ENCODE peak calls at places on chromosomes 13 and 19, in six cellular contexts. One of them, this sample, is unnamed.

GRCh38 chr13:37070956-37071355 is 11.5 kb upstream of the SUPT20H start:
- DNase-seq in GM12878: no peak
- DNase-seq in PC-3: no peak
- DNase-seq in mammary epithelial cell: no peak
- DNase-seq in Karpas-422: no peak
- DNase-seq in H9: no peak
- DNase-seq in this sample: no peak

GRCh38 chr13:21012841-21013681 is 48.3 kb downstream of the LATS2 start:
- DNase-seq in GM12878: no peak
- DNase-seq in PC-3: no peak
- DNase-seq in mammary epithelial cell: no peak
- DNase-seq in Karpas-422: no peak
- DNase-seq in H9: no peak
- DNase-seq in this sample: peak; percentile 49

GRCh38 chr19:8626823-8627222 is 3.6 kb upstream of the NFILZ start:
- DNase-seq in GM12878: no peak
- DNase-seq in PC-3: no peak
- DNase-seq in mammary epithelial cell: no peak
- DNase-seq in Karpas-422: no peak
- DNase-seq in H9: no peak
- DNase-seq in this sample: no peak

GRCh38 chr19:4657835-4658234 is 12.3 kb downstream of the MYDGF start:
- DNase-seq in GM12878: no peak
- DNase-seq in PC-3: no peak
- DNase-seq in mammary epithelial cell: no peak
- DNase-seq in Karpas-422: no peak
- DNase-seq in H9: no peak
- DNase-seq in this sample: no peak

GRCh38 chr13:23701646-23702045 is 131.4 kb downstream of the TNFRSF19 start:
- DNase-seq in GM12878: no peak
- DNase-seq in PC-3: no peak
- DNase-seq in mammary epithelial cell: no peak
- DNase-seq in Karpas-422: no peak
- DNase-seq in H9: no peak
- DNase-seq in this sample: peak; percentile 65

GRCh38 chr19:18046066-18046718 is 38.2 kb downstream of the ARRDC2 start:
- DNase-seq in GM12878: no peak
- DNase-seq in PC-3: peak; percentile 92
- DNase-seq in mammary epithelial cell: peak; percentile 83
- DNase-seq in Karpas-422: no peak
- DNase-seq in H9: no peak
- DNase-seq in this sample: peak; percentile 50

GRCh38 chr13:31725841-31726240 is 13.5 kb upstream of the RXFP2 start:
- DNase-seq in GM12878: no peak
- DNase-seq in PC-3: peak; percentile 15
- DNase-seq in mammary epithelial cell: no peak
- DNase-seq in Karpas-422: peak; percentile 17
- DNase-seq in H9: no peak
- DNase-seq in this sample: peak; percentile 25

GRCh38 chr19:6249296-6249695 is 30.5 kb downstream of the MLLT1 start:
- DNase-seq in GM12878: no peak
- DNase-seq in PC-3: no peak
- DNase-seq in mammary epithelial cell: no peak
- DNase-seq in Karpas-422: no peak
- DNase-seq in H9: no peak
- DNase-seq in this sample: no peak

GRCh38 chr19:1756264-1756663 is 3.0 kb downstream of the ONECUT3 start:
- DNase-seq in GM12878: no peak
- DNase-seq in PC-3: peak; percentile 42
- DNase-seq in mammary epithelial cell: no peak
- DNase-seq in Karpas-422: no peak
- DNase-seq in H9: no peak
- DNase-seq in this sample: no peak

GRCh38 chr13:64078480-64078936 is 2662.9 kb upstream of the PCDH20 start:
- DNase-seq in GM12878: no peak
- DNase-seq in PC-3: no peak
- DNase-seq in mammary epithelial cell: no peak
- DNase-seq in Karpas-422: no peak
- DNase-seq in H9: no peak
- DNase-seq in this sample: no peak

GRCh38 chr13:84470528-84470927 is 588.3 kb upstream of the SLITRK1 start:
- DNase-seq in GM12878: no peak
- DNase-seq in PC-3: no peak
- DNase-seq in mammary epithelial cell: no peak
- DNase-seq in Karpas-422: no peak
- DNase-seq in H9: no peak
- DNase-seq in this sample: no peak

GRCh38 chr19:40387151-40387550 is 2.8 kb downstream of the HIPK4 start:
- DNase-seq in GM12878: no peak
- DNase-seq in PC-3: no peak
- DNase-seq in mammary epithelial cell: no peak
- DNase-seq in Karpas-422: no peak
- DNase-seq in H9: no peak
- DNase-seq in this sample: no peak

GRCh38 chr13:25963681-25964080 is 88.1 kb downstream of the SHISA2 start:
- DNase-seq in GM12878: no peak
- DNase-seq in PC-3: peak; percentile 68
- DNase-seq in mammary epithelial cell: peak; percentile 6
- DNase-seq in Karpas-422: no peak
- DNase-seq in H9: no peak
- DNase-seq in this sample: peak; percentile 17

GRCh38 chr19:5038631-5039271 is 69.8 kb downstream of the KDM4B start:
- DNase-seq in GM12878: no peak
- DNase-seq in PC-3: peak; percentile 56
- DNase-seq in mammary epithelial cell: no peak
- DNase-seq in Karpas-422: peak; percentile 82
- DNase-seq in H9: peak; percentile 56
- DNase-seq in this sample: peak; percentile 27

GRCh38 chr19:34126966-34127365 is 45.3 kb upstream of the LSM14A start:
- DNase-seq in GM12878: no peak
- DNase-seq in PC-3: no peak
- DNase-seq in mammary epithelial cell: no peak
- DNase-seq in Karpas-422: no peak
- DNase-seq in H9: no peak
- DNase-seq in this sample: no peak

GRCh38 chr13:103157434-103158145 is 91.4 kb upstream of the SLC10A2 start:
- DNase-seq in GM12878: no peak
- DNase-seq in PC-3: no peak
- DNase-seq in mammary epithelial cell: no peak
- DNase-seq in Karpas-422: no peak
- DNase-seq in H9: no peak
- DNase-seq in this sample: no peak

GRCh38 chr19:19523177-19523576 is 5.5 kb upstream of the YJEFN3 start:
- DNase-seq in GM12878: no peak
- DNase-seq in PC-3: no peak
- DNase-seq in mammary epithelial cell: no peak
- DNase-seq in Karpas-422: no peak
- DNase-seq in H9: no peak
- DNase-seq in this sample: no peak

GRCh38 chr19:19525611-19526380 is 2.9 kb upstream of the YJEFN3 start:
- DNase-seq in GM12878: no peak
- DNase-seq in PC-3: no peak
- DNase-seq in mammary epithelial cell: no peak
- DNase-seq in Karpas-422: peak; percentile 61
- DNase-seq in H9: no peak
- DNase-seq in this sample: no peak

GRCh38 chr19:19524053-19524452 is 4.7 kb upstream of the YJEFN3 start:
- DNase-seq in GM12878: no peak
- DNase-seq in PC-3: no peak
- DNase-seq in mammary epithelial cell: no peak
- DNase-seq in Karpas-422: peak; percentile 85
- DNase-seq in H9: no peak
- DNase-seq in this sample: no peak

GRCh38 chr19:19517235-19517619 is 1.2 kb downstream of the NDUFA13 start:
- DNase-seq in GM12878: no peak
- DNase-seq in PC-3: no peak
- DNase-seq in mammary epithelial cell: no peak
- DNase-seq in Karpas-422: no peak
- DNase-seq in H9: no peak
- DNase-seq in this sample: no peak

GRCh38 chr19:19520989-19521388 is 5.0 kb downstream of the NDUFA13 start:
- DNase-seq in GM12878: no peak
- DNase-seq in PC-3: no peak
- DNase-seq in mammary epithelial cell: no peak
- DNase-seq in Karpas-422: no peak
- DNase-seq in H9: no peak
- DNase-seq in this sample: no peak
- H3K4me2 ChIP-seq in GM12878: no peak overlapping the region
- H3K4me2 ChIP-seq in PC-3: no peak overlapping the region
- H3K4me2 ChIP-seq in mammary epithelial cell: no peak overlapping the region
- H3K4me2 ChIP-seq in Karpas-422: no peak overlapping the region
- H3K4me2 ChIP-seq in H9: no peak overlapping the region
- H3K4me2 ChIP-seq in this sample: no peak overlapping the region

GRCh38 chr13:42495256-42495655 is 78.7 kb upstream of the TNFSF11 start:
- DNase-seq in GM12878: no peak
- DNase-seq in PC-3: peak; percentile 43
- DNase-seq in mammary epithelial cell: peak; percentile 65
- DNase-seq in Karpas-422: no peak
- DNase-seq in H9: no peak
- DNase-seq in this sample: no peak
- H3K4me2 ChIP-seq in GM12878: no peak overlapping the region
- H3K4me2 ChIP-seq in PC-3: no peak overlapping the region
- H3K4me2 ChIP-seq in mammary epithelial cell: no peak overlapping the region
- H3K4me2 ChIP-seq in Karpas-422: no peak overlapping the region
- H3K4me2 ChIP-seq in H9: no peak overlapping the region
- H3K4me2 ChIP-seq in this sample: no peak overlapping the region

GRCh38 chr13:29427937-29428309 is 167.6 kb downstream of the SLC7A1 start:
- DNase-seq in GM12878: no peak
- DNase-seq in PC-3: no peak
- DNase-seq in mammary epithelial cell: no peak
- DNase-seq in Karpas-422: no peak
- DNase-seq in H9: no peak
- DNase-seq in this sample: no peak

GRCh38 chr13:29428992-29429315 is 166.5 kb downstream of the SLC7A1 start:
- DNase-seq in GM12878: no peak
- DNase-seq in PC-3: no peak
- DNase-seq in mammary epithelial cell: no peak
- DNase-seq in Karpas-422: no peak
- DNase-seq in H9: no peak
- DNase-seq in this sample: no peak

GRCh38 chr13:29423050-29423449 is 172.4 kb downstream of the SLC7A1 start:
- DNase-seq in GM12878: no peak
- DNase-seq in PC-3: no peak
- DNase-seq in mammary epithelial cell: no peak
- DNase-seq in Karpas-422: no peak
- DNase-seq in H9: no peak
- DNase-seq in this sample: no peak

GRCh38 chr13:29429496-29429895 is 166.0 kb downstream of the SLC7A1 start:
- DNase-seq in GM12878: no peak
- DNase-seq in PC-3: no peak
- DNase-seq in mammary epithelial cell: no peak
- DNase-seq in Karpas-422: no peak
- DNase-seq in H9: no peak
- DNase-seq in this sample: no peak

DNA sequence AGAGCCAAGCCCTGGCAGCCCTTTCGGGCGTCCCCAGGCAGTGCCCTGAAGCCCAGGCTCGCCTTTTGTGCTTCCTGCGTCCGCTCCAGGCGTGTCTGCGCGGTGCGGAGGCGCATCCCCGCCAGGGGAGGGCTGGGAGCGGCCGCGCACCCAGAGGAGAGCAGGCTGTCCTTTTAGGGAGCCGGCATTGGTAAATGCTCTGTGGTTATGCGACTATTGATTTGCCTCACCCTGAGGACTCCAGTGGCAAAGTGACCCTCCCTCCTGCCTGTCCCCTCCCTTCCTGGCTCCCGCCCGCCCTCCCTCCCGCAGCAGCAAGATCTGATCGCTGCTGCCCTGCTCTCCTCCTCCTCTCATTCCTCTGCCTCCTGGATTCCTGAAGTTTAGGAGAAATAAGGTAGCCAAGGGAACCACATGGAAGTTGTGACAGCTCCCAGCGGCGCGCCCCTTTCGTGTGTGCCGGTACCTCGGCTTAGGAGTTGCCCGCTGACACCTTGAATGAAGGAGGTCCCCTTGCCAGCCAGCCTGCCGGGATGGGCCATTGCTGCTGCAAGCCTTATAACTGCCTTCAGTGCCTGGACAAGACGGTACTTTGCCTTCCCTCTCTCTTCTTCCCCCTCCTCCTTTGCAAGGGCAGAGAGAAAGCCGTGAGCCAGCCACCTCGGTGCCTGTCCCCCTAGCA is 167.0 kb downstream of the SLC7A1 start:
- DNase-seq in GM12878: no peak
- DNase-seq in PC-3: no peak
- DNase-seq in mammary epithelial cell: peak; percentile 58
- DNase-seq in Karpas-422: no peak
- DNase-seq in H9: peak; percentile 73
- DNase-seq in this sample: peak; percentile 24
- H3K4me2 ChIP-seq in GM12878: no peak overlapping the region
- H3K4me2 ChIP-seq in PC-3: no peak overlapping the region
- H3K4me2 ChIP-seq in mammary epithelial cell: peak overlapping the region; percentile 87
- H3K4me2 ChIP-seq in Karpas-422: no peak overlapping the region
- H3K4me2 ChIP-seq in H9: peak overlapping the region; percentile 80
- H3K4me2 ChIP-seq in this sample: peak overlapping the region; percentile 44

GRCh38 chr13:99126821-99127220 is 73.8 kb upstream of the UBAC2 start:
- DNase-seq in GM12878: no peak
- DNase-seq in PC-3: no peak
- DNase-seq in mammary epithelial cell: no peak
- DNase-seq in Karpas-422: no peak
- DNase-seq in H9: no peak
- DNase-seq in this sample: no peak
- H3K4me2 ChIP-seq in GM12878: no peak overlapping the region
- H3K4me2 ChIP-seq in PC-3: no peak overlapping the region
- H3K4me2 ChIP-seq in mammary epithelial cell: no peak overlapping the region
- H3K4me2 ChIP-seq in Karpas-422: no peak overlapping the region
- H3K4me2 ChIP-seq in H9: no peak overlapping the region
- H3K4me2 ChIP-seq in this sample: no peak overlapping the region

GRCh38 chr19:3150739-3151329 is 15.0 kb downstream of the GNA15 start:
- DNase-seq in GM12878: no peak
- DNase-seq in PC-3: no peak
- DNase-seq in mammary epithelial cell: no peak
- DNase-seq in Karpas-422: no peak
- DNase-seq in H9: no peak
- DNase-seq in this sample: no peak

GRCh38 chr19:3149526-3150505 is 14.0 kb downstream of the GNA15 start:
- DNase-seq in GM12878: no peak
- DNase-seq in PC-3: no peak
- DNase-seq in mammary epithelial cell: no peak
- DNase-seq in Karpas-422: no peak
- DNase-seq in H9: no peak
- DNase-seq in this sample: no peak

GRCh38 chr19:3153286-3154230 is 17.7 kb downstream of the GNA15 start:
- DNase-seq in GM12878: no peak
- DNase-seq in PC-3: no peak
- DNase-seq in mammary epithelial cell: no peak
- DNase-seq in Karpas-422: no peak
- DNase-seq in H9: no peak
- DNase-seq in this sample: no peak

GRCh38 chr19:3152431-3152780 is 16.6 kb downstream of the GNA15 start:
- DNase-seq in GM12878: no peak
- DNase-seq in PC-3: no peak
- DNase-seq in mammary epithelial cell: no peak
- DNase-seq in Karpas-422: no peak
- DNase-seq in H9: no peak
- DNase-seq in this sample: no peak

GRCh38 chr19:3151563-3152430 is 16.0 kb downstream of the GNA15 start:
- DNase-seq in GM12878: no peak
- DNase-seq in PC-3: no peak
- DNase-seq in mammary epithelial cell: peak; percentile 60
- DNase-seq in Karpas-422: no peak
- DNase-seq in H9: no peak
- DNase-seq in this sample: no peak
- H3K4me2 ChIP-seq in GM12878: no peak overlapping the region
- H3K4me2 ChIP-seq in PC-3: no peak overlapping the region
- H3K4me2 ChIP-seq in mammary epithelial cell: no peak overlapping the region
- H3K4me2 ChIP-seq in Karpas-422: no peak overlapping the region
- H3K4me2 ChIP-seq in H9: no peak overlapping the region
- H3K4me2 ChIP-seq in this sample: no peak overlapping the region